ENCODE peak calls at places on chromosomes 13 and 19, in nine cellular contexts. F is AG04450; A is activated CD4-positive, alpha-beta memory T cell treated with anti-CD3 and anti-CD28 coated beads, Interleukin-2, amount 10 ng/mL, durations not matched to agents 7 days and 5 days; O is H9; T is Ammon's horn; R is amniotic stem cell; G is effector memory CD8-positive, alpha-beta T cell; D is stimulated activated CD4-positive, alpha-beta T cell treated with anti-CD3 and anti-CD28 coated beads, Interleukin-4, amount 100 ng/mL, for 4 hours; W is GM19239. K is an unnamed sample.

GRCh38 chr19:46390866-46391265 is 22.5 kb downstream of the CCDC8 start:
- DNase-seq in F (no peak), A (no peak), O (no peak), T (no peak), R (no peak), G (no peak), D (no peak), W (no peak), K (no peak)

GRCh38 chr19:53504903-53505302 is 33.0 kb upstream of the ZNF331 start:
- DNase-seq in F (no peak), A (no peak), O (no peak), T (no peak), R (no peak), G (no peak), D (no peak), W (no peak), K (no peak)

GRCh38 chr13:112984954-112985802 is 16.2 kb downstream of the MCF2L start:
- DNase-seq in F (no peak), A (no peak), O (no peak), T (peak; percentile 56), R (no peak), G (no peak), D (no peak), W (no peak), K (no peak)

GRCh38 chr13:41631296-41631965 is 174.1 kb downstream of the RGCC start:
- DNase-seq in F (no peak), A (no peak), O (no peak), T (no peak), R (no peak), G (no peak), D (no peak), W (no peak), K (no peak)

GRCh38 chr13:21079761-21080730 is 18.7 kb upstream of the LATS2 start:
- DNase-seq in F (peak; percentile 43), A (no peak), O (no peak), T (no peak), R (peak; percentile 77), G (no peak), D (no peak), W (no peak), K (no peak)

GRCh38 chr19:38223617-38224013 is 407 bp downstream of the DPF1 start:
- DNase-seq in F (no peak), A (no peak), O (no peak), T (no peak), R (no peak), G (no peak), D (no peak), W (no peak), K (no peak)

GRCh38 chr13:50038266-50038665 is 23.0 kb downstream of the KCNRG start:
- DNase-seq in F (no peak), A (no peak), O (no peak), T (no peak), R (no peak), G (no peak), D (no peak), W (no peak), K (no peak)

GRCh38 chr13:97058896-97059295 is 64.6 kb upstream of the OXGR1 start:
- DNase-seq in F (no peak), A (no peak), O (no peak), T (no peak), R (no peak), G (no peak), D (no peak), W (no peak), K (no peak)

GRCh38 chr13:113970810-113971470 is 2.9 kb downstream of the C13orf46 start:
- DNase-seq in F (peak; percentile 10), A (no peak), O (no peak), T (no peak), R (no peak), G (no peak), D (no peak), W (no peak), K (no peak)

GRCh38 chr19:18496167-18496979 is 25.5 kb downstream of the ELL start:
- DNase-seq in F (no peak), A (peak; percentile 75), O (no peak), T (no peak), R (no peak), G (peak; percentile 80), D (peak; percentile 47), W (peak; percentile 40), K (peak; percentile 21)

GRCh38 chr13:50740052-50740741 is 103.3 kb downstream of the DLEU7 start:
- DNase-seq in F (no peak), A (no peak), O (no peak), T (no peak), R (no peak), G (no peak), D (no peak), W (no peak), K (no peak)